ENCODE peak calls at places on chromosomes 2 and 18, in nine cellular contexts. X is psoas muscle; D is transverse colon; B is hepatocyte; T is A549; C is adrenal gland; R is colonic mucosa; U is H1; K is CD8-positive, alpha-beta T cell. F is an unnamed sample.

GRCh38 chr18:41391616-41392610 is 563.1 kb upstream of the PIK3C3 start:
- DNase-seq in T (peak; percentile 1), X (peak; percentile 45), D (peak; percentile 16), U (peak; percentile 64), C (peak; percentile 31), B (peak; percentile 85), K (no peak), R (peak; percentile 25), F (no peak)

GRCh38 chr2:101442042-101442666 is 32.8 kb downstream of the RFX8 start:
- DNase-seq in U (no peak), T (no peak), K (no peak), C (no peak), X (no peak), R (no peak), B (no peak), D (no peak), F (no peak)

GRCh38 chr2:173750332-173750731 is 214.8 kb downstream of the SP3 start:
- DNase-seq in R (no peak), C (no peak), X (no peak), B (peak; percentile 17), K (no peak), D (no peak), T (no peak), U (no peak), F (no peak)

GRCh38 chr18:34339155-34339554 is 114.4 kb upstream of the NOL4 start:
- DNase-seq in D (no peak), R (no peak), X (no peak), U (no peak), T (no peak), B (no peak), K (no peak), C (no peak), F (no peak)

GRCh38 chr2:196238836-196239380 is 67.5 kb upstream of the STK17B start:
- DNase-seq in C (no peak), K (no peak), R (no peak), T (no peak), X (no peak), U (no peak), D (no peak), B (no peak), F (no peak)

GRCh38 chr2:232655392-232655791 is 22.0 kb downstream of the EFHD1 start:
- DNase-seq in B (no peak), K (no peak), R (no peak), U (no peak), D (no peak), C (no peak), T (no peak), X (peak; percentile 56), F (no peak)

GRCh38 chr18:67041334-67041733 is 437.4 kb upstream of the CDH19 start:
- DNase-seq in C (no peak), R (no peak), X (no peak), D (no peak), U (no peak), T (no peak), B (no peak), K (no peak), F (no peak)

GRCh38 chr2:170324640-170325046 is 146.7 kb downstream of the MYO3B start:
- DNase-seq in K (peak; percentile 22), X (no peak), D (peak; percentile 12), U (peak; percentile 67), C (peak; percentile 30), T (peak; percentile 9), R (peak; percentile 22), B (peak; percentile 58), F (no peak)

GRCh38 chr18:27746241-27746640 is 430.7 kb downstream of the CDH2 start:
- DNase-seq in D (no peak), U (no peak), B (no peak), R (no peak), C (no peak), T (no peak), X (no peak), K (no peak), F (no peak)

GRCh38 chr18:73850782-73851181 is 296.9 kb downstream of the FBXO15 start:
- DNase-seq in K (no peak), T (no peak), U (no peak), X (no peak), B (no peak), D (no peak), C (no peak), R (no peak), F (no peak)

GRCh38 chr2:168434164-168434563 is 21.9 kb upstream of the CERS6 start:
- DNase-seq in T (no peak), U (no peak), K (no peak), C (peak; percentile 38), D (peak; percentile 56), R (peak; percentile 71), B (peak; percentile 48), X (no peak), F (no peak)

GRCh38 chr2:134660619-134661403 is 58.0 kb downstream of the TMEM163 start:
- DNase-seq in C (no peak), K (no peak), X (no peak), U (no peak), B (no peak), D (no peak), R (no peak), T (no peak), F (no peak)

GRCh38 chr2:233026211-233026813 is 6.2 kb upstream of the NEU2 start:
- DNase-seq in R (no peak), C (no peak), B (no peak), T (no peak), U (no peak), X (no peak), K (no peak), D (no peak), F (no peak)

GRCh38 chr2:121285077-121285449 is at the start of gene TFCP2L1:
- DNase-seq in T (peak; percentile 54), U (no peak), B (peak; percentile 73), C (no peak), D (peak; percentile 82), K (no peak), R (peak; percentile 76), X (no peak), F (peak; percentile 68)

GRCh38 chr2:238240761-238241711 is 1.2 kb upstream of the HES6 start:
- DNase-seq in R (peak; percentile 77), T (no peak), C (peak; percentile 44), B (peak; percentile 84), X (peak; percentile 95), U (peak; percentile 85), K (peak; percentile 29), D (peak; percentile 73), F (peak; percentile 70)

GRCh38 chr2:216545359-216545758 is 46.7 kb downstream of the RPL37A start:
- DNase-seq in C (no peak), X (no peak), B (no peak), T (no peak), R (no peak), K (no peak), U (no peak), D (no peak), F (no peak)

GRCh38 chr2:149597050-149598013 is 9.8 kb upstream of the MMADHC start:
- DNase-seq in B (peak; percentile 85), T (peak; percentile 35), U (no peak), D (peak; percentile 23), K (peak; percentile 45), R (peak; percentile 56), C (peak; percentile 60), X (no peak), F (peak; percentile 62)

GRCh38 chr2:103387888-103388287 is 626.1 kb downstream of the TMEM182 start:
- DNase-seq in X (no peak), T (no peak), U (no peak), C (no peak), R (no peak), B (no peak), K (no peak), D (no peak), F (no peak)

GRCh38 chr2:240887631-240888030 is 8.3 kb downstream of the MAB21L4 start:
- DNase-seq in B (no peak), U (no peak), T (no peak), R (no peak), D (no peak), X (peak; percentile 42), C (no peak), K (no peak), F (no peak)
- H3K4me1 ChIP-seq in B (peaks cover 2% of the 10 kb centered on the region), U (no peaks in the 10 kb centered on the region), T (no peaks in the 10 kb centered on the region), R (peaks cover 9% of the 10 kb centered on the region), D (peaks cover 12% of the 10 kb centered on the region), X (no peaks in the 10 kb centered on the region), C (no peaks in the 10 kb centered on the region), K (no peaks in the 10 kb centered on the region), F (no peaks in the 10 kb centered on the region)

GRCh38 chr2:11658208-11658607 is 11.8 kb downstream of the NTSR2 start:
- DNase-seq in X (no peak), K (no peak), B (no peak), U (no peak), C (no peak), R (no peak), T (no peak), D (no peak), F (no peak)

GRCh38 chr2:11656671-11657101 is 13.3 kb downstream of the NTSR2 start:
- DNase-seq in R (peak; percentile 70), T (no peak), B (no peak), U (no peak), C (no peak), K (no peak), D (peak; percentile 51), X (no peak), F (no peak)

GRCh38 chr2:11656252-11656651 is 13.7 kb downstream of the NTSR2 start:
- DNase-seq in X (no peak), T (no peak), B (no peak), R (no peak), D (no peak), U (no peak), C (no peak), K (no peak), F (no peak)

GRCh38 chr2:11657646-11658045 is 12.3 kb downstream of the NTSR2 start:
- DNase-seq in X (no peak), T (no peak), U (no peak), D (no peak), K (no peak), R (no peak), C (no peak), B (no peak), F (no peak)

GRCh38 chr2:11657195-11657594 is 12.8 kb downstream of the NTSR2 start:
- DNase-seq in T (no peak), C (no peak), K (no peak), B (no peak), D (no peak), X (no peak), U (no peak), R (no peak), F (no peak)
- H3K4me3 ChIP-seq in T (no peak overlapping the region), C (no peak overlapping the region), K (no peak overlapping the region), B (no peak overlapping the region), D (no peak overlapping the region), X (no peak overlapping the region), U (no peak overlapping the region), R (no peak overlapping the region), F (no peak overlapping the region)

DNA sequence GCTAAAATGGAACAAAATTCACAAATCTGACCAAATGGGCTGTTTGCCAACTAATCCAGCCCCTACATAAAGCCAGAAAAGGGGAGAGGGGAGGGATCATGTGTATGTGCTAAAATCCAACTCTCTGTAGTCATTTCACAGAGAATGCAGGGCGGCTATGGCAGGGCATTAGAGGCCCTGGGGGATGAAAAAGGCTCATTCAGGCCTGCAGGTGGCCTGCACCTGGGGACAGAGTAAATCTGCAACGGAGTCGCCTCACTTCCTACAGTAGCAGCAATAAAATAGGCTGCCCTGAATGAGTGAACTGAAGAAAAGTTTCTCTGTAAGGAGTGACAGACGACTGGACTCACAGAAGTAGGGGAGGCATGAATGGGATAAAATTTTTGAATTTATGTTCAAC is 4.1 kb upstream of the ZFP36L2 start:
- DNase-seq in X (no peak), U (no peak), K (no peak), R (peak; percentile 35), D (no peak), T (no peak), C (no peak), B (no peak), F (no peak)
- TF ChIP-seq CTCF in X (no peak), U (peak; percentile 27), K (no peak), R (no peak), D (peak; percentile 22), T (no peak), C (no peak), B (peak; percentile 22), F (peak; percentile 19)

GRCh38 chr2:68835636-68836035 is 35.6 kb downstream of the BMP10 start:
- DNase-seq in X (no peak), T (no peak), R (no peak), U (no peak), K (no peak), B (no peak), C (no peak), D (no peak), F (no peak)
- H3K4me1 ChIP-seq in X (peaks cover 11% of the 10 kb centered on the region), T (peaks cover 12% of the 10 kb centered on the region), R (no peaks in the 10 kb centered on the region), U (no peaks in the 10 kb centered on the region), K (peaks cover 24% of the 10 kb centered on the region), B (no peaks in the 10 kb centered on the region), C (peaks cover 16% of the 10 kb centered on the region), D (peaks cover 18% of the 10 kb centered on the region), F (no peaks in the 10 kb centered on the region)